ENCODE peak calls at places on chromosome 13, in seven cellular contexts. Q is WERI-Rb-1; R is fibroblast of lung; V is CD4-positive, alpha-beta T cell; T is SK-N-SH; H is B cell; K is GM12865. S is an unnamed sample.

GRCh38 chr13:72808917-72809500 is 27.1 kb downstream of the PIBF1 start:
- DNase-seq in K (peak; percentile 12), Q (no peak), R (peak; percentile 23), H (peak; percentile 39), T (peak; percentile 14), V (no peak), S (no peak)

GRCh38 chr13:43203781-43204180 is 180.4 kb downstream of the DNAJC15 start:
- DNase-seq in R (no peak), V (no peak), H (no peak), T (no peak), Q (no peak), K (no peak), S (no peak)

GRCh38 chr13:22993148-22993547 is 187.6 kb upstream of the SGCG start:
- DNase-seq in R (no peak), H (no peak), K (no peak), T (no peak), Q (no peak), V (no peak), S (no peak)

GRCh38 chr13:22740264-22740663 is 440.5 kb upstream of the SGCG start:
- DNase-seq in T (no peak), V (no peak), H (no peak), R (peak; percentile 30), K (no peak), Q (peak; percentile 15), S (no peak)

GRCh38 chr13:111542530-111543341 is 222.3 kb downstream of the TEX29 start:
- DNase-seq in R (no peak), V (no peak), Q (no peak), T (no peak), K (no peak), H (no peak), S (no peak)

GRCh38 chr13:76864259-76864658 is 21.9 kb downstream of the KCTD12 start:
- DNase-seq in K (no peak), T (no peak), R (no peak), Q (no peak), H (no peak), V (no peak), S (no peak)

GRCh38 chr13:106213028-106213427 is 322.4 kb downstream of the EFNB2 start:
- DNase-seq in H (no peak), K (no peak), Q (no peak), T (no peak), R (no peak), V (no peak), S (no peak)

GRCh38 chr13:51453308-51453958 is 597 bp upstream of the INTS6 start:
- DNase-seq in Q (peak; percentile 61), H (peak; percentile 89), K (peak; percentile 85), T (peak; percentile 84), V (peak; percentile 81), R (no peak), S (no peak)

GRCh38 chr13:110912651-110913051 is 2.2 kb downstream of the ANKRD10 start:
- DNase-seq in K (peak; percentile 31), H (no peak), V (no peak), T (no peak), Q (no peak), R (peak; percentile 73), S (no peak)

GRCh38 chr13:84352946-84353345 is 470.7 kb upstream of the SLITRK1 start:
- DNase-seq in V (no peak), Q (no peak), R (no peak), K (no peak), T (no peak), H (no peak), S (peak; percentile 24)

GRCh38 chr13:80214521-80214941 is 126.4 kb downstream of the SPRY2 start:
- DNase-seq in Q (no peak), R (no peak), K (peak; percentile 39), T (peak; percentile 52), H (no peak), V (no peak), S (peak; percentile 33)

GRCh38 chr13:98214707-98215106 is 37.6 kb upstream of the RNF113B start:
- DNase-seq in Q (no peak), R (no peak), H (no peak), V (no peak), T (no peak), K (no peak), S (no peak)

GRCh38 chr13:77751513-77752456 is 54.3 kb downstream of the SLAIN1 start:
- DNase-seq in V (peak; percentile 13), H (peak; percentile 63), Q (peak; percentile 32), T (peak; percentile 23), R (peak; percentile 58), K (peak; percentile 77), S (no peak)

GRCh38 chr13:92769064-92769463 is 457.5 kb upstream of the GPC6 start:
- DNase-seq in R (peak; percentile 86), T (no peak), V (no peak), H (no peak), Q (no peak), K (no peak), S (no peak)

GRCh38 chr13:95267662-95268369 is 33.4 kb downstream of the ABCC4 start:
- DNase-seq in V (no peak), H (no peak), K (no peak), Q (no peak), T (no peak), R (peak; percentile 94), S (peak; percentile 71)

GRCh38 chr13:43291289-43292055 is 268.1 kb downstream of the DNAJC15 start:
- DNase-seq in V (no peak), H (no peak), K (no peak), R (no peak), T (no peak), Q (no peak), S (no peak)

GRCh38 chr13:48184260-48184659 is 48.7 kb upstream of the ITM2B start:
- DNase-seq in V (no peak), T (no peak), R (no peak), K (peak; percentile 14), Q (no peak), H (no peak), S (no peak)

GRCh38 chr13:48892311-48892710 is 83.4 kb upstream of the FNDC3A start:
- DNase-seq in K (peak; percentile 38), T (no peak), Q (no peak), V (no peak), R (peak; percentile 89), H (no peak), S (peak; percentile 53)

GRCh38 chr13:105466376-105466775 is 1069.1 kb downstream of the EFNB2 start:
- DNase-seq in K (no peak), H (no peak), T (no peak), R (no peak), Q (peak; percentile 59), V (no peak), S (no peak)

GRCh38 chr13:32737111-32737571 is 150.9 kb downstream of the PDS5B start:
- DNase-seq in H (peak; percentile 31), T (no peak), Q (no peak), R (peak; percentile 30), V (no peak), K (peak; percentile 58), S (no peak)

GRCh38 chr13:95784161-95784880 is 107.4 kb downstream of the DNAJC3 start:
- DNase-seq in K (no peak), Q (no peak), H (no peak), T (no peak), R (peak; percentile 89), V (no peak), S (peak; percentile 36)

GRCh38 chr13:53920916-53921315 is 892.3 kb downstream of the OLFM4 start:
- DNase-seq in T (no peak), R (no peak), K (no peak), Q (no peak), V (no peak), H (no peak), S (no peak)

GRCh38 chr13:30453727-30454126 is 12.0 kb downstream of the HMGB1 start:
- DNase-seq in H (peak; percentile 22), Q (no peak), V (no peak), K (peak; percentile 44), R (no peak), T (no peak), S (no peak)
- TF ChIP-seq CTCF in H (peak; percentile 28), Q (no peak), V (no peak), K (peak; percentile 16), R (no peak), T (peak; percentile 38), S (no peak)

DNA sequence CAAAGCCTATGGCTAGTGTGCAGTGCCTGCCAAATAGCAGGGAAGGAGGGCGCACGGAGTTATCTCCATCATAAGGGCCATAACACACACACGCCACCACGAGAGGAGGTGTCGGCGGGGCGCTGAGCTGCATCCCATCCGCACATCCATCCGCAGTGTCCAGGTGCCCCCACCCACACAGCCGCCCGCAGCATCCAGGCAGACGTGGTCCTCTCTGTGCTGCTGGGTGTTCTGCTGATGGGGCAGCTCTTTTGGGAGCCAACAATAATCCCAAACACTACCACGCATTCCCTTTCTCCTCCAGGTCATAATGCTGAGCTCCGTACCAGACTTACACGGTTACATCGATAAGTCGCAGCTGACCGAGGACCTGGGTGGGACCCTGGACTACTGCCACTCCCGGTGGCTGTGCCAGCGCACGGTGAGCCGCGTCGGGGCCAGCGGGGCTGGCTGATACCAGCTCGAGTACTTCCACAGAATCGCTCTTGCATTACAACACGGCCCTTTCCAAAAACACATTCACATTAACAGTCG is 41.5 kb upstream of the F7 start:
- DNase-seq in T (no peak), K (no peak), R (no peak), H (no peak), V (no peak), Q (no peak), S (no peak)
- TF ChIP-seq CTCF in T (no peak), K (no peak), R (no peak), H (no peak), V (no peak), Q (no peak), S (no peak)

DNA sequence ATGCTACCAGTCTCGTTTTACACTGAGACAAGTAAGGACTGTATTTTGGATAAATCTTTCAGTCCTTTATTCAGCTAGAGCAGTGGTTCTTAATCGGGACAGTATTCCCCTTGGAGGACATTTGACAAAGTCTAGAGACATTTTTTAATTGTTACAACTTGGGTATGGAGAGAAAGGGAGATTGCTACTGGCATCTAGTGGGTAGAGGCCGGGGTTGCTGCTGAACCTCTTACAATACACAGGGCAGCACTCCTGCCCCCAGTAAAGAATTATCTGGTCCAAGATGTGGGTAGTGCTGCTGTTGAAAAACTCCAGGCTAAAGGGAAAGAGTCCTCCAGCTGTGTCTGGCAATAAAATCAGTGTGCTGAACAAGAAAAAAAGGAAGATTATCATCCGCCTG is 334.8 kb downstream of the SLC7A1 start:
- DNase-seq in K (peak; percentile 32), T (no peak), R (no peak), H (no peak), Q (no peak), V (no peak), S (no peak)
- TF ChIP-seq CTCF in K (peak; percentile 34), T (peak; percentile 16), R (no peak), H (no peak), Q (no peak), V (no peak), S (no peak)

DNA sequence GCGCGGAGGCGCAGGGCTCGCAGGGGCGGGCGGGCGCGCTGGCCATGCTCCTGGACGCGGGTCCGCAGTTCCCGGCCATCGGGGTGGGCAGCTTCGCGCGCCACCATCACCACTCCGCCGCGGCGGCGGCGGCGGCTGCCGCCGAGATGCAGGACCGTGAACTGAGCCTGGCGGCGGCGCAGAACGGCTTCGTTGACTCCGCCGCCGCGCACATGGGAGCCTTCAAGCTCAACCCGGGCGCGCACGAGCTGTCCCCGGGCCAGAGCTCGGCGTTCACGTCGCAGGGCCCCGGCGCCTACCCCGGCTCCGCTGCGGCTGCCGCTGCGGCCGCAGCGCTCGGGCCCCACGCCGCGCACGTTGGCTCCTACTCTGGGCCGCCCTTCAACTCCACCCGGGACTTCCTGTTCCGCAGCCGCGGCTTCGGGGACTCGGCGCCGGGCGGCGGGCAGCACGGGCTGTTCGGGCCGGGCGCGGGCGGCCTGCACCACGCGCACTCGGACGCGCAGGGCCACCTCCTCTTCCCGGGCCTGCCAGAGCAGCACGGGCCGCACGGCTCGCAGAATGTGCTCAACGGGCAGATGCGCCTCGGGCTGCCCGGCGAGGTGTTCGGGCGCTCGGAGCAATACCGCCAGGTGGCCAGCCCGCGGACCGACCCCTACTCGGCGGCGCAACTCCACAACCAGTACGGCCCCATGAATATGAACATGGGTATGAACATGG is 597 bp downstream of the ZIC2 start:
- DNase-seq in H (peak; percentile 53), V (no peak), K (peak; percentile 29), T (peak; percentile 55), R (no peak), Q (peak; percentile 53), S (no peak)
- TF ChIP-seq CTCF in H (no peak), V (no peak), K (no peak), T (no peak), R (no peak), Q (peak; percentile 36), S (no peak)

S was measured in AG04449.